ENCODE peak calls at places on chromosomes 11 and 22, in four cellular contexts. One of them, this sample, is unnamed.

GRCh38 chr11:7941141-7941540 is 367 bp downstream of the OR10A3 start:
- DNase-seq in GM12878: no peak
- DNase-seq in HL-60: no peak
- DNase-seq in K562: no peak
- DNase-seq in this sample: no peak

GRCh38 chr22:47617186-47617585 is 854.7 kb downstream of the TBC1D22A start:
- DNase-seq in GM12878: no peak
- DNase-seq in HL-60: no peak
- DNase-seq in K562: no peak
- DNase-seq in this sample: no peak

GRCh38 chr11:107931206-107931605 is 3.0 kb downstream of the RAB39A start:
- DNase-seq in GM12878: no peak
- DNase-seq in K562: no peak
- DNase-seq in HL-60: no peak
- DNase-seq in this sample: no peak

GRCh38 chr11:8867035-8867434 is 44.0 kb upstream of the AKIP1 start:
- DNase-seq in GM12878: no peak
- DNase-seq in K562: no peak
- DNase-seq in HL-60: no peak
- DNase-seq in this sample: no peak

GRCh38 chr11:32819187-32819586 is 10.5 kb upstream of the PRRG4 start:
- DNase-seq in GM12878: no peak
- DNase-seq in K562: no peak
- DNase-seq in HL-60: no peak
- DNase-seq in this sample: no peak

GRCh38 chr11:35344990-35345655 is 74.2 kb downstream of the SLC1A2 start:
- DNase-seq in K562: no peak
- DNase-seq in GM12878: no peak
- DNase-seq in HL-60: peak; percentile 68
- DNase-seq in this sample: no peak

GRCh38 chr22:27662359-27663030 is 139.1 kb downstream of the MN1 start:
- DNase-seq in HL-60: no peak
- DNase-seq in GM12878: no peak
- DNase-seq in K562: peak; percentile 36
- DNase-seq in this sample: no peak

GRCh38 chr22:46288846-46289243 is 7.8 kb upstream of the GTSE1 start:
- DNase-seq in K562: no peak
- DNase-seq in GM12878: no peak
- DNase-seq in HL-60: no peak
- DNase-seq in this sample: no peak

GRCh38 chr11:68480855-68481510 is 20.4 kb downstream of the PPP6R3 start:
- DNase-seq in GM12878: no peak
- DNase-seq in K562: no peak
- DNase-seq in HL-60: no peak
- DNase-seq in this sample: no peak

GRCh38 chr11:15816270-15816871 is 540.0 kb downstream of the SOX6 start:
- DNase-seq in HL-60: peak; percentile 42
- DNase-seq in GM12878: no peak
- DNase-seq in K562: no peak
- DNase-seq in this sample: no peak

GRCh38 chr11:61345954-61346814 is 13.2 kb downstream of the TKFC start:
- DNase-seq in K562: no peak
- DNase-seq in GM12878: no peak
- DNase-seq in HL-60: no peak
- DNase-seq in this sample: no peak

GRCh38 chr11:130269544-130269943 is 45.2 kb downstream of the ZBTB44 start:
- DNase-seq in K562: no peak
- DNase-seq in GM12878: peak; percentile 45
- DNase-seq in HL-60: no peak
- DNase-seq in this sample: no peak

GRCh38 chr11:121452609-121453150 is at the start of gene SORL1-AS1:
- DNase-seq in GM12878: no peak
- DNase-seq in K562: no peak
- DNase-seq in HL-60: no peak
- DNase-seq in this sample: no peak

GRCh38 chr11:113528982-113529381 is 53.8 kb upstream of the DRD2 start:
- DNase-seq in HL-60: no peak
- DNase-seq in GM12878: no peak
- DNase-seq in K562: no peak
- DNase-seq in this sample: no peak

GRCh38 chr11:20035701-20036601 is 124.3 kb downstream of the DBX1 start:
- DNase-seq in K562: peak; percentile 54
- DNase-seq in HL-60: no peak
- DNase-seq in GM12878: no peak
- DNase-seq in this sample: no peak

GRCh38 chr11:3165152-3165705 is at the start of gene OSBPL5:
- DNase-seq in K562: peak; percentile 81
- DNase-seq in HL-60: no peak
- DNase-seq in GM12878: no peak
- DNase-seq in this sample: peak; percentile 35

GRCh38 chr11:2235588-2236326 is 34.6 kb downstream of the ASCL2 start:
- DNase-seq in HL-60: no peak
- DNase-seq in K562: no peak
- DNase-seq in GM12878: no peak
- DNase-seq in this sample: no peak

GRCh38 chr11:110297726-110298297 is 1.4 kb upstream of the RDX start:
- DNase-seq in K562: no peak
- DNase-seq in GM12878: no peak
- DNase-seq in HL-60: peak; percentile 48
- DNase-seq in this sample: no peak
- TF ChIP-seq SPI1 in K562: no peak
- TF ChIP-seq SPI1 in GM12878: no peak
- TF ChIP-seq SPI1 in HL-60: no peak
- TF ChIP-seq SPI1 in this sample: no peak

DNA sequence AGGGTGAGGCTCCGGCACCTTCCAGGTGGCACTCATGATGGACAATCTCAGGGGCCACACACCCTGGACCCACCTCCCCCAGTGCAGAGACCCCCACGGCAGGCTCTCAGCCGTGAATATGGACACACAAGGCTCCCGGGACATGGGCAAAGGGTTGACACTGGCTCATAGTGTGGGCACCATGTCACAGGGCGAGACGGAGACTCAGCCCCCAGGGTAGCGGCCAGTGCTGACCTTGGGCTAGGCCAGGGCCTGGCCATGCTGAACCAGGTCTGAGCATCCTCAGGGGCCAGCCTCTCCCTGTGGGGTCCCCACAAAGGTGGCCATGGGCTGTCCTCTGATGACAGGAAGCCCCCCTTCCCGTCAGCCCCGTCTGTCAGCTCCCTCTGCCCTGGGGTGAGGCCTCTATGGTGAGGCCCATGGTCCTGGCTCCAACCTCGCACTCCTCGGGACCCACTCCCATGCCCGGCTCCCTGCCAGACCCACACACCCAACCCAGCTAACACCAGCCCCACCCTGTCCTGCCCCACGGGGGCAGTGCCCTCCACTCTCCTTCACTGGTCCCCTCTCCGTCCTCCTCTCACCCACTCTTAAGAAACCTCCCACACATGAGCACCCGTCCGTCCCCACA is 19.0 kb upstream of the PRODH start:
- DNase-seq in HL-60: no peak
- DNase-seq in GM12878: no peak
- DNase-seq in K562: no peak
- DNase-seq in this sample: no peak
- TF ChIP-seq SPI1 in HL-60: no peak
- TF ChIP-seq SPI1 in GM12878: no peak
- TF ChIP-seq SPI1 in K562: no peak
- TF ChIP-seq SPI1 in this sample: no peak

DNA sequence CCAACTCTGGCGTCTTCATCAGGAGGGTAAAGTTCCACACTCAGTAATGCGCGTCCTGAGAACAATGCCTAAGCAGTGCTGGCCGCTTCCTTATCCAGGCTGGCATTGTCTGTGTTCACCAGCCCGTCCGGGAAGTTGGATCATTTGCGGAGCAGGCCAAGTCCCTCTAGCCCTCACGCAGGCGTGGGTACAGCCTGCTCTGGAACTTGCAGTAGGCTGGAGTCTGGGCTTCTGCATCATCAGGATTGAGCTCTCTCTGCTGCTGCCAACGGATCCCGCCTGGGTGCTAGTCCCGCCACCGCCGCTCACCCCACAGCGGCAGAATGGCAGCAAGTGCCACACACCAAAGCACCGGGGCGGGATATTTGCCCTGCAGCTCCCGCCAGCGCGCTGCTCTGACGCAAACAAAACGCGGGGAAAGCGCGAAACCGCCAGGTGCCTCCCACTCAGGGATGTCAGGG is 29.0 kb downstream of the GLYATL1 start:
- DNase-seq in HL-60: no peak
- DNase-seq in GM12878: no peak
- DNase-seq in K562: no peak
- DNase-seq in this sample: no peak
- TF ChIP-seq SPI1 in HL-60: no peak
- TF ChIP-seq SPI1 in GM12878: no peak
- TF ChIP-seq SPI1 in K562: no peak
- TF ChIP-seq SPI1 in this sample: no peak

DNA sequence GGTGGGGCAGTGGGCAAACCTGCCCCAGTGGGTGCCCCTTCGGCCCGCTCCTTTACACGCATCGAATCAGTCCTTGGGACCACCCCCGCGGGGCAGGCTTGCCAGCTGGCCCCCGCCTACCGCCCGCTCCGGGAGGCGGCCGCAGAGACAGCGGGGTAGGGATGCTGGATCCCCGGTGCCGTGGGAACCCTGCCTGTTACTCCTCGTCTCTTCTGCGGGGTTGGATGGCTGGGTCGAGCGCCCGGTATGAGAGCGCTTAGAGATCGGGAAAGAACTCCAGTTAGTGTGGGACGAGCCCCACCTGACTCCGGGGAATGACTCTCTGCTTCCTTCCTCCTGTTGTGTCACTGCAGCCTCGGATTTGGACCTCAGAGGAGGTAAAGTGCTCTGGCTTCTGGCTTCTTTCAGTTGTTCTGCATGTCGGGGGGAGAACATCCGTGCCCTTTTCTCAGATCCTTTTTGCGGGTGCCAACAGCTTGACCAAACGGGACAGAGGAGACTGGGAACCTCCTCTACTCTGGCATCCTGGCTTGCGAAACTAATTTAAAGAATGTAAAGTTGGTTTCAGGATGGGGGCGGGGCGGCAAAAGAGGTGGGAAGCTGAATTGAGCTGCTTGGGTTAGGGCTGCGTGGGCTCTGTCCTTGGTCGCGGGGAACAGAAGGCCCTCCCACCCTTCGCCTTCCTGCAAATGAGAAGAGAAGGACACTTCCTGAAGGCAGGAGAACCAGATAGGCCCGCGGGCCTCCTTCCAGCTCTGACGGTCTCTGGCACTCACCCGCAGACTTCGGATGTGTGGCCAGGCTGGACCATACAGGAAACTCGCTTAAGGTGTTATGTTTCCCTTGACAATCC is 915 bp downstream of the LAYN start:
- DNase-seq in GM12878: no peak
- DNase-seq in HL-60: no peak
- DNase-seq in K562: no peak
- DNase-seq in this sample: no peak
- TF ChIP-seq SPI1 in GM12878: no peak
- TF ChIP-seq SPI1 in HL-60: no peak
- TF ChIP-seq SPI1 in K562: no peak
- TF ChIP-seq SPI1 in this sample: no peak

DNA sequence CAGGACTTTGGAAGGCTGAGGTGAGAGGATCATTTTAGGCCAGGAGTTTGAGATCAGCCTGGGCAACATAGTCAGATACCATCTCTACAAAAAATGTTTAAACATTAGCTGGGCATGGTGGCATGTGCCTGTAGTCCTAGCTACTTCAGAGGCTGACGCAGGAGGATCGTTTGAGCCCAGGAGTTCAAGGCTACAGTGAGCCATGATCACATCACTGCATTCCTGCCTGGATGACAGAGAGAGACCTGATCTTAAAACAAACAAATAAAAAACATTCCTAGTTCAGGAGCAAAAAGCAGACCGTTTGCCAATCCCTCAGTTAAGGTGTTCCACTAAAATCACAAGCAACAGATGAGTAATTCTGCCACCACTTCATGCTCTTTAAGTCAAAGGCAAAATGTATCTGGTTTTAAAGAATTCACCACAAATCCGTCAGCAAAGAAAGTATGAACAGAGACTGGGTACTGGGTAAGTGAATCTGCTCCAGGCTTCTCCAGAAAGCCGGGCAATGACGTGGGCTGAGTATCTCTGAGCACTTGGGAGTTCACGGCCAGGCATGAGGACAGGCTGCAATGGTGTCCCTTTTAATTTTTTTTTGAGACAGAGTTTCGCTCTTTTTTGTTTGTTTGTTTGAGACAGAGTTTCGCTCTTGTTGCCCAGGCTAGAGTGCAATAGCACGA is 19.5 kb downstream of the CLTCL1 start:
- DNase-seq in GM12878: no peak
- DNase-seq in K562: no peak
- DNase-seq in HL-60: no peak
- DNase-seq in this sample: no peak
- TF ChIP-seq SPI1 in GM12878: no peak
- TF ChIP-seq SPI1 in K562: no peak
- TF ChIP-seq SPI1 in HL-60: no peak
- TF ChIP-seq SPI1 in this sample: no peak

DNA sequence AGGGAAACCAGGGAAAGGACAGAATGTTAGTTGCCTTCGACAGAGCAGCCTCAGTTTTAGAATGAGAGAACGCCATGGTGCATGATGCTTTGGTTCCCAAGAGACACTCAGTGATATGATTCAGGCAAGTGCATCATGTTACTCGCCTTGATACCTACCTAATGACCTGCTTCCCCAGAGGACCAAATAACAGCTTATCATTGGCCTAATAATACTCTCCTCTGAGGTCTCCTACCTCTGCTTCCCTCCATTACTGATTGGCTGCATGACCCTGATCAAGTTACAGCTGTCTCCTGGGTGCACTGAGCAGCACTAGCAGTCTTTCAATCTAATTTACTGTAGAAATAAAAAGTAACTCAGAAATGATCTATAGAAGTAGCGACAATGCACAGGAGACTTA is 979.7 kb upstream of the FAT3 start:
- DNase-seq in K562: no peak
- DNase-seq in GM12878: no peak
- DNase-seq in HL-60: no peak
- DNase-seq in this sample: no peak
- TF ChIP-seq SPI1 in K562: no peak
- TF ChIP-seq SPI1 in GM12878: no peak
- TF ChIP-seq SPI1 in HL-60: no peak
- TF ChIP-seq SPI1 in this sample: no peak

This sample was measured in GM12891.